ENCODE peak calls at places on chromosomes 11 and 22, in eight cellular contexts. A, Z, E, Q, M, J, U and X are unnamed samples.

GRCh38 chr11:12585861-12586260 is 88.4 kb upstream of the TEAD1 start:
- DNase-seq in A (peak), Z (no peak), E (no peak), Q (no peak), M (peak), J (no peak), U (no peak), X (no peak)

GRCh38 chr22:27554106-27554814 is 247.3 kb downstream of the MN1 start:
- DNase-seq in A (no peak), Z (no peak), E (no peak), Q (peak), M (peak), J (no peak), U (no peak), X (no peak)

GRCh38 chr22:25564979-25565677 is 653 bp downstream of the GRK3 start:
- DNase-seq in A (no peak), Z (peak), E (peak), Q (no peak), M (no peak), J (peak), U (no peak), X (no peak)

GRCh38 chr22:35998748-35999147 is 29.9 kb downstream of the RBFOX2 start:
- DNase-seq in A (no peak), Z (no peak), E (no peak), Q (no peak), M (no peak), J (no peak), U (no peak), X (no peak)

GRCh38 chr11:71251761-71252433 is 480 bp downstream of the SHANK2 start:
- DNase-seq in A (no peak), Z (peak), E (no peak), Q (no peak), M (no peak), J (peak), U (no peak), X (no peak)

GRCh38 chr11:133997556-133997955 is 40.8 kb upstream of the IGSF9B start:
- DNase-seq in A (no peak), Z (no peak), E (no peak), Q (no peak), M (no peak), J (no peak), U (no peak), X (no peak)

GRCh38 chr11:3091846-3092602 is 34.8 kb upstream of the CARS1 start:
- DNase-seq in A (peak), Z (peak), E (peak), Q (peak), M (peak), J (peak), U (peak), X (no peak)

GRCh38 chr22:20526628-20527355 is 19.4 kb downstream of the MED15 start:
- DNase-seq in A (no peak), Z (no peak), E (no peak), Q (peak), M (peak), J (no peak), U (no peak), X (peak)

GRCh38 chr11:64489831-64490441 is 101.1 kb upstream of the SLC22A12 start:
- DNase-seq in A (peak), Z (peak), E (peak), Q (peak), M (peak), J (peak), U (peak), X (no peak)

GRCh38 chr11:43282607-43283440 is 29.0 kb upstream of the API5 start:
- DNase-seq in A (no peak), Z (peak), E (peak), Q (peak), M (peak), J (no peak), U (peak), X (no peak)

GRCh38 chr11:134014502-134014901 is 54.4 kb upstream of the JAM3 start:
- DNase-seq in A (peak), Z (peak), E (no peak), Q (no peak), M (no peak), J (no peak), U (no peak), X (no peak)

GRCh38 chr22:46574438-46574992 is 37.1 kb upstream of the CELSR1 start:
- DNase-seq in A (no peak), Z (no peak), E (no peak), Q (no peak), M (no peak), J (no peak), U (no peak), X (no peak)

GRCh38 chr11:93476796-93477195 is 66.4 kb downstream of the SMCO4 start:
- DNase-seq in A (no peak), Z (no peak), E (no peak), Q (peak), M (peak), J (no peak), U (no peak), X (peak)

GRCh38 chr11:116162541-116163230 is 610.1 kb downstream of the BUD13 start:
- DNase-seq in A (peak), Z (peak), E (no peak), Q (no peak), M (no peak), J (no peak), U (no peak), X (no peak)

GRCh38 chr22:17117890-17118289 is 3.3 kb downstream of the TMEM121B start:
- DNase-seq in A (no peak), Z (no peak), E (no peak), Q (no peak), M (no peak), J (no peak), U (no peak), X (no peak)

GRCh38 chr11:62245271-62245753 is 3.3 kb downstream of the SCGB1D2 start:
- DNase-seq in A (no peak), Z (peak), E (no peak), Q (peak), M (peak), J (no peak), U (no peak), X (no peak)

GRCh38 chr11:42175203-42175602 is 715.8 kb upstream of the LRRC4C start:
- DNase-seq in A (no peak), Z (no peak), E (no peak), Q (peak), M (peak), J (no peak), U (no peak), X (peak)

GRCh38 chr11:45615182-45615792 is 50.1 kb downstream of the CHST1 start:
- DNase-seq in A (no peak), Z (peak), E (no peak), Q (no peak), M (no peak), J (no peak), U (no peak), X (no peak)

GRCh38 chr11:126202646-126203359 is 8.6 kb downstream of the RPUSD4 start:
- DNase-seq in A (peak), Z (no peak), E (no peak), Q (no peak), M (no peak), J (no peak), U (no peak), X (no peak)

GRCh38 chr11:22774716-22775115 is 54.9 kb downstream of the SVIP start:
- DNase-seq in A (no peak), Z (no peak), E (no peak), Q (no peak), M (no peak), J (no peak), U (no peak), X (no peak)

GRCh38 chr22:29855611-29856181 is 17.6 kb upstream of the ASCC2 start:
- DNase-seq in A (peak), Z (no peak), E (peak), Q (no peak), M (no peak), J (no peak), U (no peak), X (no peak)

GRCh38 chr11:15289718-15290117 is 175.0 kb downstream of the INSC start:
- DNase-seq in A (no peak), Z (no peak), E (no peak), Q (no peak), M (no peak), J (no peak), U (no peak), X (no peak)

GRCh38 chr11:122367809-122368231 is 251.8 kb upstream of the BLID start:
- DNase-seq in A (peak), Z (no peak), E (no peak), Q (peak), M (peak), J (no peak), U (no peak), X (no peak)

GRCh38 chr22:34781676-34782075 is 284.3 kb upstream of the ISX start:
- DNase-seq in A (no peak), Z (no peak), E (no peak), Q (peak), M (no peak), J (no peak), U (no peak), X (no peak)

GRCh38 chr22:20571531-20572007 is 64.2 kb downstream of the MED15 start:
- DNase-seq in A (peak), Z (peak), E (no peak), Q (peak), M (peak), J (no peak), U (no peak), X (no peak)

DNA sequence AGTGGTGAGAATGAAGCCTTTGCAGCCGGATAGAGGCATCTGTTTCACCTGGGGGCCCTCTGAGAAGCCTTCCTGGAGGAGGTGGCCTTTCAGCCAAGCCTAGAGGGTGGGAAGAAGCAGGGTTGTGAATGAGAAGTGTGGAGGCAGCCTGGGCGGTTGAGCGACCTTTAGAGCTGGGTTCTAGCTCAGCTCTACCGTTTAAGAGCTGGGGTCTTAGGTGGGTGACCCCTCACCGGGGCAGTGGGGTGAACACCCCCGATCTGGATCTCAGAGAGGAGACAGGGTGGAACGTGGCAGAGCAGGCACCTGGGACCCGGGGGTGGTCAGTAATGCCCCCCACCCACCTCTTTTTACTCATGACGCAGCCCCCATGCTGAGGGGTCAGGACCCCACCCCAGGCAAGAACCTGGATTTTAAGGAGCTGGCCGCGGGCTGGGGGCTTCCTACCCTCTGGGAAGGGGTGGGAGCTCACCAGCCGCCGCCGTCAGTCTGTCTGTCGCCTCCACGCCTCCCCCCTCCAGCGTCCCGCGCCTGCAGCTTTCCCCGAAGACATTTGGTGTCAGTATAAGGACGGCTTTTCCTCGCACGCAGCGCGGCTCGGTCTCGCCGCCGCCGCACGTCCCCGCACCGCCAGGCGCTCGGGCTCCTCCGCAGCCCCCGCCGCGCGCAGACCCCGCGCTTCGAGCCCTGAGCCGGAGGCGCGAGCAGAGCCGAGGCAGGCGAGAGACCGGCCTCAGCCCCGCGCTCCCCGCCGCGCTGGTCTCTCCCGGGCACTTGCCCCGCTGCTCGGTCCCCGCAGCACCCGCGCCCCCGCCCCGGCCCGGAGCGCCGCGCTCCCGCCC is 13.4 kb upstream of the CACNA1I start:
- DNase-seq in A (no peak), Z (peak), E (peak), Q (no peak), M (peak), J (no peak), U (no peak), X (no peak)
- H3K4me3 ChIP-seq in A (peak), Z (peak), E (peak), Q (no peak), M (no peak), J (peak), U (no peak), X (no peak)

DNA sequence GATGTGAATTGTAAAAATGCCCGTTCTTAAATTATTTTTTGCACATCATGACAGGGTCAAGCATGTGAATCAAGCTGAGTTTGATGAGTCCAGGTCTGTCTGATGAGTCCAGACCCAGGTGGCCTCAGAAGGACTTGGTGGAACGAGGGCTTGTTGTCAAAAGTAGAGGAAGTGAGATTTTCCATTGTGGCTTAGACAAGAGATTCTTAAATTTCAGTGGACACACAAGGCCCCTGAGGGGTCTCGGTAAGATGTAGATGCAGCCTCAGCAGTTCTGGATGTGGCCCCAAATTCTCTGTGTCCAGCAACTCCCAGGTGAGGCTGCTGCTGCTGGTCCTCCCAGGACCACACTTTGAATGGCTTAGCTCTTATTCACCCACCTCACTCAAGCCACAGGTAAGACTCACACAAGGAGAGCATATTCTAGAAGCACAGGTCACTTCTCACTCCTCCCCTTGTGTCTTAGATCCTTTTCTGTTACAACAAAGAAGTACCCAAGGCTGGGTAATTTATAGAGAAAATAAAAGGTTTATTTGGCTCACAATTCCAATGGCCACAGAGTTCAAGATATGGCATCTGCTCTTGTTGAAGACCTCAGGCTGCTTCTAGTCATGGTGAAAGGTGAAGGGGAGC is 98.8 kb downstream of the GGTLC2 start:
- DNase-seq in A (no peak), Z (no peak), E (no peak), Q (no peak), M (no peak), J (no peak), U (no peak), X (no peak)
- H3K4me3 ChIP-seq in A (no peak), Z (no peak), E (no peak), Q (no peak), M (no peak), J (no peak), U (no peak), X (no peak)

GRCh38 chr11:313787-314547 is at the start of gene IFITM1:
- DNase-seq in A (peak), Z (peak), E (no peak), Q (peak), M (peak), J (peak), U (no peak), X (no peak)

GRCh38 chr11:315051-315481 is 1.2 kb downstream of the IFITM1 start:
- DNase-seq in A (no peak), Z (no peak), E (no peak), Q (no peak), M (no peak), J (no peak), U (no peak), X (no peak)

GRCh38 chr11:309558-309855 is 1.9 kb downstream of the IFITM2 start:
- DNase-seq in A (no peak), Z (no peak), E (no peak), Q (no peak), M (no peak), J (no peak), U (no peak), X (no peak)

GRCh38 chr11:313304-313786 is 495 bp upstream of the IFITM1 start:
- DNase-seq in A (no peak), Z (no peak), E (no peak), Q (no peak), M (no peak), J (no peak), U (no peak), X (no peak)

DNA sequence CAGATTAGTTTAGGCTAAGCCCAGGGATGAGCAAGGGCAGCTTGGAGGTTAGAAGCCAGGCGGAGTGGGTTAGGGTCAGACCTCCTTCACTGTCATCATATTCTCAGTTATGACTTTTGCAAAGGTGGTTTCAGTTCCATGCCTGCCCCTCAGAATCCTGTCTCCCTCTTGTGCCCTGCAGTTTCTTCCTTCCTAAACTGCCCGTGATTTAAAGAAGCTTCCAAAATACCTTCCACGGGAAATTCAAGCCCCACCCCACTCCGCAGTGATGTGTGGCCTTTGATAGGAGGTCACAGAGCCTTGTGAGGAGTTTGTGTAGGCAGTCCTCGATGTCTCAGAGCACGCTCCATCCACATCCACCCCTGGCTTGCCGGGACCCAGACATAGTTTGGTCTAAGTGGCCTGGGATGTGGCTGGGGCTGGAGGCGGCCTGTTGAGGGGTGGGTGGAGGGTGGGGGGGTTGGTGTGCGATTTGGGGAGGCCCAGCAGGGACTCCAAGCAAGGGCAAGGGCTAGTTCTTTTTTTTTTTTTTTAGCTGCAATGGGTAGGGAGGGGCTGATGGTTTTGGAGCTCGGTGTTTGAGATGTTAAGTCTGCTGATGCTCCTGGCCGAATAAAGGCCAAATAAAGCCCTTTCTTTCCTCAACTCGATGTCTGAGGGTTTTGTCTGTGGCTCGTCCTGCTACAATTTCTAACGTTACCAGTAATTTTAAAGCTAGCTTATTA is 1.6 kb upstream of the IFITM1 start:
- DNase-seq in A (no peak), Z (no peak), E (no peak), Q (no peak), M (no peak), J (no peak), U (no peak), X (no peak)
- H3K4me3 ChIP-seq in A (peak), Z (peak), E (no peak), Q (peak), M (no peak), J (no peak), U (no peak), X (no peak)

GRCh38 chr11:75986966-75987365 is 172.0 kb downstream of the UVRAG start:
- DNase-seq in A (no peak), Z (no peak), E (no peak), Q (no peak), M (no peak), J (no peak), U (no peak), X (no peak)

GRCh38 chr11:75982309-75982708 is 167.3 kb downstream of the UVRAG start:
- DNase-seq in A (no peak), Z (peak), E (no peak), Q (no peak), M (no peak), J (no peak), U (no peak), X (no peak)

GRCh38 chr11:75980031-75980430 is 165.0 kb downstream of the UVRAG start:
- DNase-seq in A (no peak), Z (no peak), E (no peak), Q (no peak), M (no peak), J (no peak), U (no peak), X (no peak)

GRCh38 chr11:75981546-75981945 is 166.5 kb downstream of the UVRAG start:
- DNase-seq in A (no peak), Z (no peak), E (no peak), Q (no peak), M (no peak), J (no peak), U (no peak), X (no peak)
- H3K4me3 ChIP-seq in A (no peak), Z (no peak), E (no peak), Q (no peak), M (no peak), J (no peak), U (no peak), X (no peak)

GRCh38 chr11:9004310-9004945 is 627 bp upstream of the NRIP3 start:
- DNase-seq in A (no peak), Z (peak), E (peak), Q (no peak), M (no peak), J (no peak), U (no peak), X (no peak)
- H3K4me3 ChIP-seq in A (peak), Z (peak), E (peak), Q (peak), M (peak), J (peak), U (no peak), X (peak)

GRCh38 chr11:67441731-67442401 is 1.4 kb downstream of the CORO1B start:
- DNase-seq in A (no peak), Z (no peak), E (no peak), Q (no peak), M (no peak), J (no peak), U (no peak), X (no peak)

GRCh38 chr11:67441082-67441683 is 2.1 kb downstream of the CORO1B start:
- DNase-seq in A (no peak), Z (no peak), E (no peak), Q (no peak), M (no peak), J (no peak), U (no peak), X (no peak)

GRCh38 chr11:67439321-67440228 is 2.1 kb upstream of the PTPRCAP start:
- DNase-seq in A (no peak), Z (peak), E (no peak), Q (peak), M (peak), J (no peak), U (no peak), X (no peak)

GRCh38 chr11:67438121-67438902 is 830 bp upstream of the PTPRCAP start:
- DNase-seq in A (no peak), Z (no peak), E (no peak), Q (no peak), M (no peak), J (no peak), U (no peak), X (no peak)

DNA sequence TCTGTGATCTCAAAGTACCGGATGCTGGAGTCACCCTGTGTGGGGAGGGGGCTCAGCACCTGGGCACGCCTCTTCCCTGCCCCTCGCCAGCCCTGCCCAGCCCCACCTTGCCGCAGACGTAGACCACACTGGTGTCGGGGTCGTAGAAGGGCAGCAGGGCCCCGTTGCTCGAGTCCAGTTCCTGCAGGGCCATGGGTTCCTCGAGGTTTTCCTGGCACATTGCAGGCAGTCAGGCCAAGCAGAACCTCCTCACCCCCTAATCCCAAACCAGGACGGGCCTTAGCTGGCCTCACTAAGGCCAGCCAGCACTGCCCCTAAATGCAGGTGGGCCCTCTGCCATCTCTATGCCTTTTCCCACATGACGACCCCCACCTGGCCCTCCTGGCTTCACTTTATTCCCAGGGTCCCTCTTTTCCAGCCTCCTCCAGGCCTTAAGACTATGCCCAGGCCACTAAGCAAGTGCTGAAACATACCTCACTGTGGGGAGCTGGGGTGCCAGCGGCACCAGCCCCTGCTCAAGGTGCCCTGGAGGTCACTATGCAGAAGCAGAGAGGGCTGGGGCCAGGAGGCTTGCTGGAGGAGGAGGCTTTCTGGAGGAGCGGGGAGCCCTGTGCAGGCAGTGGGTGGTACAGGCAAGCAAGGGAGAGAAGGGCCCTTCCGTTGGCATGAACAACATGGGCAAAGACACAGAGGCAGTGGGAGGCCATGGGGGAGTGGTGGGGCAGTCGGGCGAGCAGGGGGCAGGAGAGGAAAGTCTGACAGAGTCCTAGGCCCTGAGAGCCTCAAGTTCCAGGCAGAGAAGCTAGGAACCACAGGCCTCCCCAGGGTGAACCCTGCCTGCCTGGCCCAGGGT is 2.8 kb downstream of the CORO1B start:
- DNase-seq in A (no peak), Z (no peak), E (no peak), Q (no peak), M (no peak), J (no peak), U (no peak), X (no peak)
- H3K4me3 ChIP-seq in A (no peak), Z (no peak), E (no peak), Q (no peak), M (no peak), J (no peak), U (no peak), X (no peak)